ENCODE peak calls at places on chromosomes 5 and 9, in five cellular contexts. One of them, this sample, is unnamed.

GRCh38 chr5:5533927-5534326 is 111.5 kb downstream of the ICE1 start:
- DNase-seq in astrocyte of the spinal cord: no peak
- DNase-seq in WTC11: no peak
- DNase-seq in psoas muscle: no peak
- DNase-seq in stomach: no peak
- DNase-seq in this sample: no peak

GRCh38 chr5:143653256-143653655 is 158.7 kb upstream of the HMHB1 start:
- DNase-seq in astrocyte of the spinal cord: no peak
- DNase-seq in WTC11: no peak
- DNase-seq in stomach: no peak
- DNase-seq in psoas muscle: no peak
- DNase-seq in this sample: no peak

GRCh38 chr5:139906661-139907060 is 111.1 kb downstream of the PSD2 start:
- DNase-seq in WTC11: no peak
- DNase-seq in stomach: no peak
- DNase-seq in astrocyte of the spinal cord: no peak
- DNase-seq in psoas muscle: no peak
- DNase-seq in this sample: no peak

GRCh38 chr9:15403155-15403554 is 19.5 kb upstream of the SNAPC3 start:
- DNase-seq in WTC11: peak; percentile 43
- DNase-seq in stomach: no peak
- DNase-seq in psoas muscle: no peak
- DNase-seq in astrocyte of the spinal cord: no peak
- DNase-seq in this sample: no peak

GRCh38 chr5:122195784-122196394 is 66.5 kb downstream of the ZNF474 start:
- DNase-seq in psoas muscle: no peak
- DNase-seq in stomach: no peak
- DNase-seq in astrocyte of the spinal cord: peak; percentile 76
- DNase-seq in WTC11: peak; percentile 21
- DNase-seq in this sample: no peak

GRCh38 chr9:89684912-89685636 is 80.3 kb downstream of the GADD45G start:
- DNase-seq in psoas muscle: peak; percentile 36
- DNase-seq in astrocyte of the spinal cord: no peak
- DNase-seq in stomach: peak; percentile 43
- DNase-seq in WTC11: no peak
- DNase-seq in this sample: no peak

GRCh38 chr9:69758001-69758730 is 1.6 kb downstream of the PTAR1 start:
- DNase-seq in psoas muscle: no peak
- DNase-seq in WTC11: no peak
- DNase-seq in astrocyte of the spinal cord: peak; percentile 68
- DNase-seq in stomach: no peak
- DNase-seq in this sample: no peak

GRCh38 chr5:176774216-176775171 is 35.9 kb upstream of the UNC5A start:
- DNase-seq in psoas muscle: no peak
- DNase-seq in stomach: no peak
- DNase-seq in astrocyte of the spinal cord: no peak
- DNase-seq in WTC11: no peak
- DNase-seq in this sample: peak; percentile 63

GRCh38 chr5:122101636-122102285 is 23.7 kb upstream of the LOX start:
- DNase-seq in astrocyte of the spinal cord: peak; percentile 80
- DNase-seq in WTC11: no peak
- DNase-seq in stomach: no peak
- DNase-seq in psoas muscle: no peak
- DNase-seq in this sample: no peak

GRCh38 chr9:7370378-7370777 is 429.2 kb downstream of the DMAC1 start:
- DNase-seq in psoas muscle: no peak
- DNase-seq in WTC11: no peak
- DNase-seq in astrocyte of the spinal cord: no peak
- DNase-seq in stomach: no peak
- DNase-seq in this sample: no peak

GRCh38 chr5:14712666-14713065 is 48.1 kb downstream of the OTULIN start:
- DNase-seq in psoas muscle: no peak
- DNase-seq in WTC11: no peak
- DNase-seq in stomach: no peak
- DNase-seq in astrocyte of the spinal cord: no peak
- DNase-seq in this sample: no peak

GRCh38 chr5:181173420-181174342 is 26.3 kb downstream of the OR2V2 start:
- DNase-seq in stomach: no peak
- DNase-seq in WTC11: peak; percentile 92
- DNase-seq in astrocyte of the spinal cord: peak; percentile 67
- DNase-seq in psoas muscle: no peak
- DNase-seq in this sample: no peak

GRCh38 chr5:16975950-16976624 is 40.0 kb upstream of the MYO10 start:
- DNase-seq in WTC11: no peak
- DNase-seq in stomach: no peak
- DNase-seq in astrocyte of the spinal cord: no peak
- DNase-seq in psoas muscle: no peak
- DNase-seq in this sample: no peak

GRCh38 chr5:116573279-116573616 is 1.4 kb downstream of the SEMA6A start:
- DNase-seq in stomach: peak; percentile 36
- DNase-seq in WTC11: peak; percentile 34
- DNase-seq in astrocyte of the spinal cord: no peak
- DNase-seq in psoas muscle: peak; percentile 34
- DNase-seq in this sample: no peak

GRCh38 chr9:98504883-98505282 is 203.9 kb downstream of the GABBR2 start:
- DNase-seq in WTC11: no peak
- DNase-seq in stomach: no peak
- DNase-seq in astrocyte of the spinal cord: no peak
- DNase-seq in psoas muscle: no peak
- DNase-seq in this sample: no peak

GRCh38 chr5:35316611-35317307 is 86.5 kb upstream of the PRLR start:
- DNase-seq in WTC11: no peak
- DNase-seq in psoas muscle: no peak
- DNase-seq in stomach: no peak
- DNase-seq in astrocyte of the spinal cord: no peak
- DNase-seq in this sample: no peak

GRCh38 chr5:10289353-10289752 is 18.3 kb downstream of the CMBL start:
- DNase-seq in stomach: peak; percentile 67
- DNase-seq in psoas muscle: peak; percentile 54
- DNase-seq in WTC11: no peak
- DNase-seq in astrocyte of the spinal cord: no peak
- DNase-seq in this sample: no peak

GRCh38 chr9:10366171-10366779 is 246.5 kb downstream of the PTPRD start:
- DNase-seq in astrocyte of the spinal cord: peak; percentile 30
- DNase-seq in psoas muscle: no peak
- DNase-seq in stomach: no peak
- DNase-seq in WTC11: no peak
- DNase-seq in this sample: no peak

GRCh38 chr5:7849531-7850240 is 1.2 kb downstream of the CFAP90 start:
- DNase-seq in psoas muscle: no peak
- DNase-seq in astrocyte of the spinal cord: no peak
- DNase-seq in stomach: no peak
- DNase-seq in WTC11: peak; percentile 49
- DNase-seq in this sample: no peak

GRCh38 chr5:66144799-66145390 is 795 bp downstream of the SREK1 start:
- DNase-seq in WTC11: no peak
- DNase-seq in stomach: no peak
- DNase-seq in psoas muscle: no peak
- DNase-seq in astrocyte of the spinal cord: no peak
- DNase-seq in this sample: no peak

GRCh38 chr5:93252165-93252564 is 328.9 kb downstream of the NR2F1-AS1 start:
- DNase-seq in stomach: no peak
- DNase-seq in psoas muscle: no peak
- DNase-seq in astrocyte of the spinal cord: no peak
- DNase-seq in WTC11: no peak
- DNase-seq in this sample: no peak

GRCh38 chr5:60535198-60535597 is 164.8 kb downstream of the DEPDC1B start:
- DNase-seq in WTC11: no peak
- DNase-seq in astrocyte of the spinal cord: no peak
- DNase-seq in psoas muscle: no peak
- DNase-seq in stomach: no peak
- DNase-seq in this sample: no peak

GRCh38 chr5:175710361-175710760 is 52.5 kb downstream of the HRH2 start:
- DNase-seq in psoas muscle: no peak
- DNase-seq in stomach: peak; percentile 24
- DNase-seq in astrocyte of the spinal cord: no peak
- DNase-seq in WTC11: peak; percentile 5
- DNase-seq in this sample: no peak

GRCh38 chr9:123998970-123999621 is 12.5 kb upstream of the LHX2 start:
- DNase-seq in psoas muscle: no peak
- DNase-seq in stomach: no peak
- DNase-seq in astrocyte of the spinal cord: no peak
- DNase-seq in WTC11: peak; percentile 38
- DNase-seq in this sample: no peak

GRCh38 chr5:15966651-15967050 is 212.9 kb downstream of the MARCHF11 start:
- DNase-seq in astrocyte of the spinal cord: no peak
- DNase-seq in WTC11: no peak
- DNase-seq in psoas muscle: no peak
- DNase-seq in stomach: no peak
- DNase-seq in this sample: no peak

GRCh38 chr9:3385871-3386270 is 139.9 kb downstream of the RFX3 start:
- DNase-seq in stomach: no peak
- DNase-seq in astrocyte of the spinal cord: no peak
- DNase-seq in WTC11: no peak
- DNase-seq in psoas muscle: no peak
- DNase-seq in this sample: no peak

GRCh38 chr5:72531496-72532190 is 24.4 kb upstream of the ZNF366 start:
- DNase-seq in psoas muscle: no peak
- DNase-seq in astrocyte of the spinal cord: peak; percentile 31
- DNase-seq in WTC11: no peak
- DNase-seq in stomach: no peak
- DNase-seq in this sample: no peak

GRCh38 chr9:119074017-119074416 is 295.2 kb downstream of the BRINP1 start:
- DNase-seq in stomach: no peak
- DNase-seq in WTC11: no peak
- DNase-seq in psoas muscle: no peak
- DNase-seq in astrocyte of the spinal cord: no peak
- DNase-seq in this sample: no peak

DNA sequence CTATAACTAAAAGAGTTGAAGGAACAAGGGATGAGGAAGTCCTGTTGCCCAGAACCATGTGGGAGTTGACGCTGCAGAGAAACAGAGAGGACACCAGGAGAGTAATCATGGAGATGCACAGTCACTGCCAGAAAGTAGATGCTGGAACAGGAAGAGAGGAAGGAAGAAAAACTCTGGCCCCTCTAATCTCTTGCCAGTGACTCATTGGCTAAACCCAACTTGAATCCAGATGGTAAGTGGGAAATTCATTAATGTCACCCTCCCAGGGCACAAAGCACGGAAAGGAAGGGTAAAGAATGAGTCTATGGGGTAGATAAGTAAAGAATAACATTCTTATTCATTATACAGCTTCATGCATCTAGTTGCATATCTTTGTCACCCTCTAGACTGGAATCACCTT is 631.9 kb downstream of the PRELID2 start:
- DNase-seq in psoas muscle: no peak
- DNase-seq in stomach: no peak
- DNase-seq in WTC11: no peak
- DNase-seq in astrocyte of the spinal cord: no peak
- DNase-seq in this sample: no peak
- TF ChIP-seq CTCF in psoas muscle: no peak
- TF ChIP-seq CTCF in stomach: no peak
- TF ChIP-seq CTCF in WTC11: no peak
- TF ChIP-seq CTCF in astrocyte of the spinal cord: no peak
- TF ChIP-seq CTCF in this sample: no peak

GRCh38 chr5:86442036-86442435 is 175.7 kb upstream of the COX7C start:
- DNase-seq in psoas muscle: no peak
- DNase-seq in stomach: no peak
- DNase-seq in WTC11: no peak
- DNase-seq in astrocyte of the spinal cord: no peak
- DNase-seq in this sample: no peak

DNA sequence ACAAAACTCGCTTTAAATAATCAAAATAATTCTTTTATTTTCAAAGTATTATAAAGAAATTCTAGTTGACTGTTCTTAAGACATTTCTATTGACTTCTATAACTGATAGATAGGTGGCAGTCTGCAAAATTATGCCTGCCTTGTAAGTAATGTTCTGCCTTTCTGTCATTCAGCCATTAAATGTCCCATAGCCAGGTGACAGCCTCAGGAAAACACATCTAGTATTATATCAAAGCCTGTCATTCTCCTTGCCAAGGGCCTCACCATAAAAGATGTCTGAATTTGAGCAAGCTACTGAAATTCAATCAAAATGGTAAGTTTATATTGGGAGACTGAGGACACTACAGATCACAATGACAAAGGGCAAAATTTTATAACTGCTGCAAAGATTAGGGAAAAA is 170.4 kb upstream of the COX7C start:
- DNase-seq in psoas muscle: no peak
- DNase-seq in stomach: no peak
- DNase-seq in astrocyte of the spinal cord: no peak
- DNase-seq in WTC11: no peak
- DNase-seq in this sample: no peak
- TF ChIP-seq CTCF in psoas muscle: no peak
- TF ChIP-seq CTCF in stomach: no peak
- TF ChIP-seq CTCF in astrocyte of the spinal cord: no peak
- TF ChIP-seq CTCF in WTC11: no peak
- TF ChIP-seq CTCF in this sample: no peak

DNA sequence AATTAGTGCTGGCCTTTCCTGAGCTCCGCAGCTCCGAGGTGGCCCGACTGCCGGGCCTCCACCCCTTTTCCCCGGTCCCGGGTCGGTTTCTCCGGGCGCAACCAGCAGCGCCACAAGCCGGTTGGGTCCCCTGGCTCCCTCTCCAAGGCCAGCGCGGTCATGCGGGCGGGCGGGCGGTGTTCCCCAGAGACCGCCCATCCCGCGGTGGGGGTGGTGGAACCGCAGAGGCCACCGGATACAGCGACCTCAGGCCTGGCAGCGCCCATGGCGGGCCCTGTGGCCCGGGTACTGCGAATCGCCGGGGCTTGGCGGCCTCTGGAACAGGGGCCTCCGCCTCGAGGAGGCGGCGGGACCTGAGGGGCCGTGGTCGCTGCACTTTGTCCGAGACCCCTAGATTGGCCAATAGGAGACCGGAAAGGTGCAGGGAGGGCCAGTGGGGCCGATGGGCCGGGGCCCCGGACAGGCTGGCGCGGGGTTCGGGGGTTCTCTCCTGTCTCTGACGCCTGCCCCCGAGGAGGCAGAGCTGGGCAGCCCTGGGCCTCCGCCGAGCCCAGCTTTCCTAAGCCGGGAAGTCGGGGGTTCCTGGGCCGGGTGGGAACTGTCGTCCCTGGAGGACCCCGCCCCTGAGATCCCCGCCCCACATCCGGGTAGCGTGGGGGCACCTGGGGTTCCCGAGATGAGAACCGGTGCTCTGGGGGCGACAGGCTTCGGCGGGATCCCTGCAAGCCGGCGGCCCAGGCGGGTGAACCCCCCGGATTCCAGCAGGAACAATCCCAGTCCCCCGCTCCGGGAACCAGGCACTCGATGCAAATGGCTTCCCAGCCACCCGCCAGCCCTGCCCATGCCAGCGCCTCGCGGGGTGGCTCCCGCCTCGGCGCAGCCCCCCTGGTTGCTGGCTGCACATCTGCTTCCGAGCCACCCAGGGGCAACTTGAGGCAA is 293.9 kb downstream of the ZSWIM6 start:
- DNase-seq in WTC11: peak; percentile 75
- DNase-seq in astrocyte of the spinal cord: peak; percentile 50
- DNase-seq in psoas muscle: peak; percentile 75
- DNase-seq in stomach: peak; percentile 79
- DNase-seq in this sample: peak; percentile 77
- TF ChIP-seq CTCF in WTC11: no peak
- TF ChIP-seq CTCF in astrocyte of the spinal cord: no peak
- TF ChIP-seq CTCF in psoas muscle: no peak
- TF ChIP-seq CTCF in stomach: no peak
- TF ChIP-seq CTCF in this sample: no peak

DNA sequence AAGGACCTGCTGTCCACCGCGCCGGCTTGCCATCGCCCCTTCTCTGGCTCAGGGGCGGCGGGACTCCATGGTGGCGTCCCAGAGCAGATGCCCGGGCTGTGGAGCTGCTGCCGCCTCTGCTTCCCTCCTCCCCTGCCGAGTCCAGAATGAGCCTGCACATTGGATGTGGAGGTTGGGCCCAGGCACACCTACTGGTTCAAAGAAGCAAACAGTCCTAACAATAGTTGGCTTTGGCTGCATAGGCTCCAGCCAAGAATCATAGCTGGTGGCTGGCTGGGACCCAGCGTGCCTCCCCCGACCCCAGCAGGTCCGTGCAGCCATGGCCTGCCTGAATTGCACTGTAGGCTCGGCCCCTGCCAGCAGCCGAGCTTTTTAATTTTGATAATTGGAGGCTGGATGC is 25.8 kb downstream of the ADAMTSL2 start:
- DNase-seq in stomach: peak; percentile 76
- DNase-seq in WTC11: no peak
- DNase-seq in psoas muscle: no peak
- DNase-seq in astrocyte of the spinal cord: no peak
- DNase-seq in this sample: no peak
- TF ChIP-seq CTCF in stomach: no peak
- TF ChIP-seq CTCF in WTC11: no peak
- TF ChIP-seq CTCF in psoas muscle: no peak
- TF ChIP-seq CTCF in astrocyte of the spinal cord: no peak
- TF ChIP-seq CTCF in this sample: no peak